ENCODE peak calls at places on chromosomes 6 and 20, in four cellular contexts. J is SK-N-SH, N is HepG2, Q is GM12878. C is an unnamed sample.

GRCh38 chr6:71310261-71310660 is 21.6 kb downstream of the OGFRL1 start:
- DNase-seq in J (no peak), N (no peak), Q (no peak), C (no peak)

GRCh38 chr6:130513770-130514169 is 148.0 kb downstream of the TMEM200A start:
- DNase-seq in J (no peak), N (no peak), Q (peak), C (no peak)

GRCh38 chr6:30171677-30172471 is 8.5 kb downstream of the TRIM15 start:
- DNase-seq in J (peak), N (no peak), Q (no peak), C (peak)

GRCh38 chr6:111552241-111552744 is 53.4 kb downstream of the TRAF3IP2 start:
- DNase-seq in J (peak), N (no peak), Q (no peak), C (peak)

GRCh38 chr6:167532410-167533294 is 207.8 kb downstream of the TTLL2 start:
- DNase-seq in J (no peak), N (no peak), Q (no peak), C (no peak)

GRCh38 chr20:23638309-23638708 is 554 bp upstream of the CST3 start:
- DNase-seq in J (no peak), N (no peak), Q (no peak), C (no peak)

GRCh38 chr6:14757414-14757813 is 488.5 kb upstream of the JARID2 start:
- DNase-seq in J (no peak), N (no peak), Q (no peak), C (no peak)

GRCh38 chr6:116218172-116218633 is 35.7 kb downstream of the TSPYL4 start:
- DNase-seq in J (no peak), N (no peak), Q (no peak), C (no peak)

GRCh38 chr20:38201356-38201755 is 36.3 kb upstream of the TGM2 start:
- DNase-seq in J (no peak), N (no peak), Q (no peak), C (no peak)

GRCh38 chr20:23362392-23363256 is 642 bp downstream of the GZF1 start:
- DNase-seq in J (no peak), N (peak), Q (no peak), C (no peak)

GRCh38 chr20:43323592-43323991 is 133.9 kb upstream of the PTPRT start:
- DNase-seq in J (no peak), N (no peak), Q (no peak), C (peak)

GRCh38 chr20:3101737-3102574 is 17.4 kb upstream of the AVP start:
- DNase-seq in J (no peak), N (no peak), Q (peak), C (no peak)

GRCh38 chr6:144768676-144769599 is 483.8 kb downstream of the UTRN start:
- DNase-seq in J (no peak), N (no peak), Q (no peak), C (no peak)

GRCh38 chr6:138800377-138801150 is 4.7 kb downstream of the ECT2L start:
- DNase-seq in J (peak), N (no peak), Q (no peak), C (no peak)
- TF ChIP-seq TCF12 in J (no peak), N (no peak), Q (no peak), C (no peak)

DNA sequence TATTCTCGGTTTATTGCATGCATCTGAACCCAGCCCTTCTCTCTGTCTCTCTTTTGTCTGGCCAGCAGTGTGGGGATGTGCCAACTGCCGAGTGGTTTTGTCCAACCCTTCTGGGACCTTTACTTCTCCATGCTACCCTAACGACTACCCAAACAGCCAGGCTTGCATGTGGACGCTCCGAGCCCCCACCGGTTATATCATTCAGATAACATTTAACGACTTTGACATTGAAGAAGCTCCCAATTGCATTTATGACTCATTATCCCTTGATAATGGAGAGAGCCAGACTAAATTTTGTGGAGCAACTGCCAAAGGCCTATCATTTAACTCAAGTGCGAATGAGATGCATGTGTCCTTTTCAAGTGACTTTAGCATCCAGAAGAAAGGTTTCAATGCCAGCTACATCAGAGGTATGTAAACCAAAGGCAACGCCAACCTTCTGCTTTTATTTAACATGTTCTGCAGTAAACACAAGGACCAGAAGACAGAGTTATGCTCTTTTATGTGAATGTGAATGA is 65.8 kb downstream of the ADGRG6 start:
- DNase-seq in J (no peak), N (no peak), Q (no peak), C (no peak)
- TF ChIP-seq TCF12 in J (peak), N (no peak), Q (no peak), C (no peak)

GRCh38 chr6:61977951-61978350 is 308.1 kb downstream of the KHDRBS2 start:
- DNase-seq in J (no peak), N (no peak), Q (no peak), C (no peak)
- TF ChIP-seq TCF12 in J (no peak), N (no peak), Q (no peak), C (no peak)

GRCh38 chr6:86203044-86203443 is 560.4 kb upstream of the SYNCRIP start:
- DNase-seq in J (no peak), N (no peak), Q (no peak), C (no peak)
- TF ChIP-seq TCF12 in J (no peak), N (no peak), Q (no peak), C (no peak)

DNA sequence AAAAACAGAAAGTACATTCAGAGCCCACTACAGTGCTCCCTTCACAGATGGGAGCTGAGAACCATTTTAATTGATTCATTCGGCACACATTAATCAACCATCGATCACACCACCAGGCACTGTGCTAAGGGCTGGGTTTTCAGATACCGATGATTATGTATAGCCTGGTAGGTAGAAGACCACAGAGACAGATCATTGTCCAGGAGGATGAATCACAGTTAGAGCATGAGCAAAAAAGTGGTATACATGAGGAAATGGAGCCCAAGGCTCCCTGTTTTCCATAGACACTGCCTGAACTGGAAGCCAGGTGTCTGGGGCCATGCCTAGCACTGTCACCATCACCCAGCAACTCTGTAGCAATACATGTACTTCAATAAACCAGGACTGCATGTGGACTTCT is 9.0 kb upstream of the PRDM1 start:
- DNase-seq in J (no peak), N (no peak), Q (no peak), C (no peak)
- TF ChIP-seq TCF12 in J (no peak), N (no peak), Q (no peak), C (no peak)

GRCh38 chr6:163491901-163492300 is 77.4 kb downstream of the QKI start:
- DNase-seq in J (no peak), N (no peak), Q (no peak), C (no peak)
- TF ChIP-seq TCF12 in J (no peak), N (no peak), Q (no peak), C (no peak)

C was measured in H1.